ENCODE peak calls at places on chromosomes 13 and 19, in ten cellular contexts. One of them, this sample, is unnamed.
A peak's percentile ranks its signal among the peaks of the same experiment; 100 is the strongest.

GRCh38 chr19:38647966-38648788 is 728 bp downstream of the ACTN4 start:
- DNase-seq in WERI-Rb-1: no peak
- DNase-seq in aorta: no peak
- DNase-seq in lower lobe of right lung: no peak
- DNase-seq in RWPE1: no peak
- DNase-seq in brain microvascular endothelial cell: no peak
- DNase-seq in tibial artery: no peak
- DNase-seq in prostate gland: no peak
- DNase-seq in AG04450: no peak
- DNase-seq in esophagus squamous epithelium: no peak
- DNase-seq in this sample: no peak

GRCh38 chr19:50804420-50805272 is 14.4 kb downstream of the ACP4 start:
- DNase-seq in WERI-Rb-1: peak; percentile 98
- DNase-seq in aorta: peak; percentile 99
- DNase-seq in lower lobe of right lung: peak; percentile 99
- DNase-seq in RWPE1: peak; percentile 97
- DNase-seq in brain microvascular endothelial cell: peak; percentile 99
- DNase-seq in tibial artery: peak; percentile 99
- DNase-seq in prostate gland: peak; percentile 99
- DNase-seq in AG04450: peak; percentile 98
- DNase-seq in esophagus squamous epithelium: peak; percentile 90
- DNase-seq in this sample: peak; percentile 95

GRCh38 chr13:40220299-40220935 is 446.0 kb downstream of the FOXO1 start:
- DNase-seq in WERI-Rb-1: no peak
- DNase-seq in aorta: no peak
- DNase-seq in lower lobe of right lung: no peak
- DNase-seq in RWPE1: no peak
- DNase-seq in brain microvascular endothelial cell: peak; percentile 59
- DNase-seq in tibial artery: no peak
- DNase-seq in prostate gland: no peak
- DNase-seq in AG04450: no peak
- DNase-seq in esophagus squamous epithelium: no peak
- DNase-seq in this sample: no peak

GRCh38 chr13:30572859-30573275 is 44.9 kb upstream of the USPL1 start:
- DNase-seq in WERI-Rb-1: no peak
- DNase-seq in aorta: no peak
- DNase-seq in lower lobe of right lung: no peak
- DNase-seq in RWPE1: peak; percentile 23
- DNase-seq in brain microvascular endothelial cell: peak; percentile 42
- DNase-seq in tibial artery: no peak
- DNase-seq in prostate gland: no peak
- DNase-seq in AG04450: no peak
- DNase-seq in esophagus squamous epithelium: no peak
- DNase-seq in this sample: no peak

GRCh38 chr13:70812481-70812880 is 704.2 kb upstream of the KLHL1 start:
- DNase-seq in WERI-Rb-1: no peak
- DNase-seq in aorta: no peak
- DNase-seq in lower lobe of right lung: no peak
- DNase-seq in RWPE1: no peak
- DNase-seq in brain microvascular endothelial cell: peak; percentile 72
- DNase-seq in tibial artery: no peak
- DNase-seq in prostate gland: no peak
- DNase-seq in AG04450: peak; percentile 37
- DNase-seq in esophagus squamous epithelium: no peak
- DNase-seq in this sample: no peak

GRCh38 chr13:56924401-56924800 is 216.3 kb upstream of the PRR20A start:
- DNase-seq in WERI-Rb-1: no peak
- DNase-seq in aorta: no peak
- DNase-seq in lower lobe of right lung: no peak
- DNase-seq in RWPE1: no peak
- DNase-seq in brain microvascular endothelial cell: no peak
- DNase-seq in tibial artery: no peak
- DNase-seq in prostate gland: no peak
- DNase-seq in AG04450: no peak
- DNase-seq in esophagus squamous epithelium: no peak
- DNase-seq in this sample: no peak

GRCh38 chr13:51041126-51041525 is 69.9 kb downstream of the C13orf42 start:
- DNase-seq in WERI-Rb-1: no peak
- DNase-seq in aorta: no peak
- DNase-seq in lower lobe of right lung: no peak
- DNase-seq in RWPE1: no peak
- DNase-seq in brain microvascular endothelial cell: no peak
- DNase-seq in tibial artery: no peak
- DNase-seq in prostate gland: no peak
- DNase-seq in AG04450: no peak
- DNase-seq in esophagus squamous epithelium: no peak
- DNase-seq in this sample: no peak

GRCh38 chr13:94249512-94249911 is 230.0 kb downstream of the DCT start:
- DNase-seq in WERI-Rb-1: no peak
- DNase-seq in aorta: no peak
- DNase-seq in lower lobe of right lung: no peak
- DNase-seq in RWPE1: no peak
- DNase-seq in brain microvascular endothelial cell: peak; percentile 92
- DNase-seq in tibial artery: no peak
- DNase-seq in prostate gland: no peak
- DNase-seq in AG04450: peak; percentile 42
- DNase-seq in esophagus squamous epithelium: no peak
- DNase-seq in this sample: no peak

GRCh38 chr13:46964789-46965527 is 68.1 kb upstream of the HTR2A start:
- DNase-seq in WERI-Rb-1: no peak
- DNase-seq in aorta: no peak
- DNase-seq in lower lobe of right lung: no peak
- DNase-seq in RWPE1: no peak
- DNase-seq in brain microvascular endothelial cell: peak; percentile 26
- DNase-seq in tibial artery: no peak
- DNase-seq in prostate gland: no peak
- DNase-seq in AG04450: no peak
- DNase-seq in esophagus squamous epithelium: no peak
- DNase-seq in this sample: no peak
- H3K27ac ChIP-seq in WERI-Rb-1: no peak overlapping the region
- H3K27ac ChIP-seq in aorta: no peak overlapping the region
- H3K27ac ChIP-seq in lower lobe of right lung: no peak overlapping the region
- H3K27ac ChIP-seq in RWPE1: no peak overlapping the region
- H3K27ac ChIP-seq in brain microvascular endothelial cell: no peak overlapping the region
- H3K27ac ChIP-seq in tibial artery: no peak overlapping the region
- H3K27ac ChIP-seq in prostate gland: no peak overlapping the region
- H3K27ac ChIP-seq in AG04450: no peak overlapping the region
- H3K27ac ChIP-seq in esophagus squamous epithelium: no peak overlapping the region
- H3K27ac ChIP-seq in this sample: no peak overlapping the region

GRCh38 chr19:17240062-17240854 is 5.5 kb downstream of the NR2F6 start:
- DNase-seq in WERI-Rb-1: peak; percentile 93
- DNase-seq in aorta: no peak
- DNase-seq in lower lobe of right lung: no peak
- DNase-seq in RWPE1: no peak
- DNase-seq in brain microvascular endothelial cell: no peak
- DNase-seq in tibial artery: no peak
- DNase-seq in prostate gland: no peak
- DNase-seq in AG04450: no peak
- DNase-seq in esophagus squamous epithelium: no peak
- DNase-seq in this sample: no peak
- H3K27ac ChIP-seq in WERI-Rb-1: peak overlapping the region; percentile 89
- H3K27ac ChIP-seq in aorta: no peak overlapping the region
- H3K27ac ChIP-seq in lower lobe of right lung: peak overlapping the region; percentile 19
- H3K27ac ChIP-seq in RWPE1: peak overlapping the region; percentile 89
- H3K27ac ChIP-seq in brain microvascular endothelial cell: no peak overlapping the region
- H3K27ac ChIP-seq in tibial artery: no peak overlapping the region
- H3K27ac ChIP-seq in prostate gland: no peak overlapping the region
- H3K27ac ChIP-seq in AG04450: no peak overlapping the region
- H3K27ac ChIP-seq in esophagus squamous epithelium: no peak overlapping the region
- H3K27ac ChIP-seq in this sample: no peak overlapping the region

GRCh38 chr13:20178156-20178555 is 14.6 kb downstream of the GJB2 start:
- DNase-seq in WERI-Rb-1: no peak
- DNase-seq in aorta: no peak
- DNase-seq in lower lobe of right lung: no peak
- DNase-seq in RWPE1: no peak
- DNase-seq in brain microvascular endothelial cell: no peak
- DNase-seq in tibial artery: no peak
- DNase-seq in prostate gland: no peak
- DNase-seq in AG04450: no peak
- DNase-seq in esophagus squamous epithelium: no peak
- DNase-seq in this sample: no peak
- H3K27ac ChIP-seq in WERI-Rb-1: no peak overlapping the region
- H3K27ac ChIP-seq in aorta: no peak overlapping the region
- H3K27ac ChIP-seq in lower lobe of right lung: no peak overlapping the region
- H3K27ac ChIP-seq in RWPE1: no peak overlapping the region
- H3K27ac ChIP-seq in brain microvascular endothelial cell: no peak overlapping the region
- H3K27ac ChIP-seq in tibial artery: no peak overlapping the region
- H3K27ac ChIP-seq in prostate gland: no peak overlapping the region
- H3K27ac ChIP-seq in AG04450: no peak overlapping the region
- H3K27ac ChIP-seq in esophagus squamous epithelium: no peak overlapping the region
- H3K27ac ChIP-seq in this sample: no peak overlapping the region

GRCh38 chr19:40641306-40641705 is 40.1 kb downstream of the LTBP4 start:
- DNase-seq in WERI-Rb-1: no peak
- DNase-seq in aorta: no peak
- DNase-seq in lower lobe of right lung: no peak
- DNase-seq in RWPE1: no peak
- DNase-seq in brain microvascular endothelial cell: no peak
- DNase-seq in tibial artery: no peak
- DNase-seq in prostate gland: no peak
- DNase-seq in AG04450: no peak
- DNase-seq in esophagus squamous epithelium: no peak
- DNase-seq in this sample: no peak
- H3K27ac ChIP-seq in WERI-Rb-1: no peak overlapping the region
- H3K27ac ChIP-seq in aorta: peak overlapping the region; percentile 85
- H3K27ac ChIP-seq in lower lobe of right lung: peak overlapping the region; percentile 46
- H3K27ac ChIP-seq in RWPE1: no peak overlapping the region
- H3K27ac ChIP-seq in brain microvascular endothelial cell: no peak overlapping the region
- H3K27ac ChIP-seq in tibial artery: peak overlapping the region; percentile 73
- H3K27ac ChIP-seq in prostate gland: no peak overlapping the region
- H3K27ac ChIP-seq in AG04450: peak overlapping the region; percentile 61
- H3K27ac ChIP-seq in esophagus squamous epithelium: peak overlapping the region; percentile 14
- H3K27ac ChIP-seq in this sample: no peak overlapping the region

DNA sequence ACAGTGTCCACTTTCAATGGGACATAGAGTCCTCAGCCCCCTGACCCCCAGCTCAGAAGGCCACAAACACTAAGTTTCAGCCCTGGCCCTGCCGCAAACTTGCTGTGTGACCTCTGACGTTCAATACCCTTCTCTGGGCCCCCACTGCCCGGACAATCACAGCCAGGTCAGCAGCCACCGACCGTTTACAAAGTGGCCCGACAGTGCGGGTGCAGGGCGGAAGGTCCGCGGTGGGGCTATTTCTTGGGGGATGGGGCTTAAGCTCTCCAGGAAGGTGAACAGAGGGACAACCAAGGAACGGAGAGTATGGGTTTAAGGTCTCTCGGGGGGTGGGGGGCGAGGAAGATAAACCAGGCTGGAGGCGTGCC is 496 bp downstream of the SMIM7 start:
- DNase-seq in WERI-Rb-1: no peak
- DNase-seq in aorta: no peak
- DNase-seq in lower lobe of right lung: no peak
- DNase-seq in RWPE1: no peak
- DNase-seq in brain microvascular endothelial cell: no peak
- DNase-seq in tibial artery: no peak
- DNase-seq in prostate gland: no peak
- DNase-seq in AG04450: no peak
- DNase-seq in esophagus squamous epithelium: no peak
- DNase-seq in this sample: no peak
- H3K27ac ChIP-seq in WERI-Rb-1: peak overlapping the region; percentile 97
- H3K27ac ChIP-seq in aorta: no peak overlapping the region
- H3K27ac ChIP-seq in lower lobe of right lung: peak overlapping the region; percentile 91
- H3K27ac ChIP-seq in RWPE1: peak overlapping the region; percentile 93
- H3K27ac ChIP-seq in brain microvascular endothelial cell: peak overlapping the region; percentile 83
- H3K27ac ChIP-seq in tibial artery: peak overlapping the region; percentile 95
- H3K27ac ChIP-seq in prostate gland: peak overlapping the region; percentile 77
- H3K27ac ChIP-seq in AG04450: peak overlapping the region; percentile 86
- H3K27ac ChIP-seq in esophagus squamous epithelium: peak overlapping the region; percentile 85
- H3K27ac ChIP-seq in this sample: peak overlapping the region; percentile 95

DNA sequence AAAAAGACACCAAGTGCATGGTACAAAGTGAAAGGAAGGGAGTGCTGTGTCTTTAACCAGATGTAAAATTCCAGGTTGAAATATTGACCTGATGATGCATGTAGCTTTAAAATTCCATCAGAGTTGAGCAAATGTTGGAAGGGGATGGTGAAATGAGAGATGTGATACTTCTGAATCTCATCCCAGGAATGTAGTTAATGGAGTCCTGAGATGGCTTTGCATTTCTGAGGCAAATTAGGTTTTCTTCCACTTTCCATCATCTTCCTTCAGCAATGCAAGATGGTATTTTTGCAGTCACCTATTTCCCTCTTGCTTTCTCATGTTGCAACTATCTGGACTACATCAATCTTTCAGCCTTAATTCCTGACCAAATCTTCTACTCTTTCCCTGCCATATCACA is 194.1 kb upstream of the MIR17HG start:
- DNase-seq in WERI-Rb-1: no peak
- DNase-seq in aorta: no peak
- DNase-seq in lower lobe of right lung: no peak
- DNase-seq in RWPE1: no peak
- DNase-seq in brain microvascular endothelial cell: no peak
- DNase-seq in tibial artery: no peak
- DNase-seq in prostate gland: no peak
- DNase-seq in AG04450: no peak
- DNase-seq in esophagus squamous epithelium: no peak
- DNase-seq in this sample: no peak
- H3K27ac ChIP-seq in WERI-Rb-1: no peak overlapping the region
- H3K27ac ChIP-seq in aorta: no peak overlapping the region
- H3K27ac ChIP-seq in lower lobe of right lung: no peak overlapping the region
- H3K27ac ChIP-seq in RWPE1: no peak overlapping the region
- H3K27ac ChIP-seq in brain microvascular endothelial cell: no peak overlapping the region
- H3K27ac ChIP-seq in tibial artery: no peak overlapping the region
- H3K27ac ChIP-seq in prostate gland: no peak overlapping the region
- H3K27ac ChIP-seq in AG04450: no peak overlapping the region
- H3K27ac ChIP-seq in esophagus squamous epithelium: no peak overlapping the region
- H3K27ac ChIP-seq in this sample: no peak overlapping the region

DNA sequence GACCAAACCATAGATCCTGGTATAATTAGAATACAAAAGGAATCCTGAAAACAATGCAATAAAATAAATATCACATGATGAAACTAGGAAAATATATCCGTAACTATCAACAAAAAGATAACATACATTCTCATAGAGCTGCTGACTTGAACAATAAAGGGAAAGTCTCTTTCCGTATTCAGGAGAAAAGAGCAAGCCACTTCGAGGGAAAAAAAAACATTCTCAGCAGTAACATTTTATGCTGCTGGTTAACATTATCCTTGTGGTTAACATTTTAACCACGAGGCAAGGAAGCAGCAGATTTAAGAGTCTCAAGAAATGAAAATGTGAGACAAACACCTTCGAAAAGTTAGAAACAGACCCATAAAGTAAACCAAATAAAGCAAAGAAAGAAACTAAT is 25.8 kb downstream of the NALCN start:
- DNase-seq in WERI-Rb-1: no peak
- DNase-seq in aorta: no peak
- DNase-seq in lower lobe of right lung: no peak
- DNase-seq in RWPE1: no peak
- DNase-seq in brain microvascular endothelial cell: no peak
- DNase-seq in tibial artery: no peak
- DNase-seq in prostate gland: no peak
- DNase-seq in AG04450: no peak
- DNase-seq in esophagus squamous epithelium: no peak
- DNase-seq in this sample: no peak
- H3K27ac ChIP-seq in WERI-Rb-1: no peak overlapping the region
- H3K27ac ChIP-seq in aorta: no peak overlapping the region
- H3K27ac ChIP-seq in lower lobe of right lung: no peak overlapping the region
- H3K27ac ChIP-seq in RWPE1: no peak overlapping the region
- H3K27ac ChIP-seq in brain microvascular endothelial cell: peak overlapping the region; percentile 71
- H3K27ac ChIP-seq in tibial artery: peak overlapping the region; percentile 54
- H3K27ac ChIP-seq in prostate gland: no peak overlapping the region
- H3K27ac ChIP-seq in AG04450: no peak overlapping the region
- H3K27ac ChIP-seq in esophagus squamous epithelium: no peak overlapping the region
- H3K27ac ChIP-seq in this sample: no peak overlapping the region

This sample was measured in substantia nigra.